ENCODE peak calls at places on chromosome 20, in seven cellular contexts. C is astrocyte, K is IMR-90, J is thyroid gland, B is heart left ventricle, E is left lung, P is sigmoid colon. Z is an unnamed sample.

GRCh38 chr20:251352-251751 is 6.2 kb upstream of the DEFB132 start:
- DNase-seq in E (no peak), P (no peak), B (no peak), K (no peak), J (no peak), C (no peak), Z (no peak)

GRCh38 chr20:54044156-54044555 is 26.2 kb downstream of the BCAS1 start:
- DNase-seq in K (peak; percentile 51), E (no peak), P (no peak), J (no peak), C (peak; percentile 83), B (no peak), Z (no peak)

GRCh38 chr20:64173116-64173515 is 8.9 kb downstream of the MYT1 start:
- DNase-seq in E (no peak), K (no peak), C (no peak), B (no peak), P (no peak), J (no peak), Z (no peak)

GRCh38 chr20:53826597-53827291 is 233.1 kb upstream of the ZNF217 start:
- DNase-seq in K (peak; percentile 18), E (no peak), J (no peak), P (no peak), B (no peak), C (no peak), Z (no peak)

GRCh38 chr20:474581-474980 is 12.2 kb upstream of the TBC1D20 start:
- DNase-seq in P (no peak), E (no peak), K (peak; percentile 29), J (no peak), B (no peak), C (no peak), Z (no peak)

GRCh38 chr20:3801846-3802245 is 5.7 kb downstream of the CDC25B start:
- DNase-seq in E (peak; percentile 83), P (no peak), B (peak; percentile 21), J (no peak), K (no peak), C (no peak), Z (no peak)

GRCh38 chr20:61173966-61174725 is 77.9 kb upstream of the CDH4 start:
- DNase-seq in E (no peak), B (no peak), P (no peak), J (no peak), C (peak; percentile 61), K (peak; percentile 17), Z (no peak)

GRCh38 chr20:32674362-32674789 is 635 bp upstream of the C20orf203 start:
- DNase-seq in K (peak; percentile 50), P (no peak), C (peak; percentile 23), E (peak; percentile 30), J (peak; percentile 64), B (no peak), Z (no peak)

GRCh38 chr20:51412333-51412761 is 130.2 kb downstream of the NFATC2 start:
- DNase-seq in P (peak; percentile 76), J (peak; percentile 63), E (no peak), B (peak; percentile 46), K (peak; percentile 52), C (peak; percentile 35), Z (no peak)

GRCh38 chr20:50561379-50562078 is 51.3 kb downstream of the PTPN1 start:
- DNase-seq in B (no peak), E (no peak), K (peak; percentile 99), J (no peak), P (peak; percentile 85), C (peak; percentile 98), Z (no peak)

GRCh38 chr20:8633366-8633765 is 435.5 kb upstream of the PLCB4 start:
- DNase-seq in J (no peak), K (peak; percentile 59), P (no peak), E (no peak), C (peak; percentile 33), B (no peak), Z (no peak)

GRCh38 chr20:46078954-46079353 is 10.8 kb downstream of the NCOA5 start:
- DNase-seq in B (no peak), J (no peak), C (no peak), E (no peak), K (no peak), P (no peak), Z (no peak)

GRCh38 chr20:8504030-8504429 is 372.0 kb downstream of the PLCB1 start:
- DNase-seq in C (no peak), J (peak; percentile 15), E (no peak), P (no peak), K (no peak), B (no peak), Z (no peak)

GRCh38 chr20:21028921-21029320 is 77.2 kb downstream of the LINC00237 start:
- DNase-seq in J (no peak), E (no peak), P (no peak), B (no peak), C (no peak), K (no peak), Z (no peak)

GRCh38 chr20:25466846-25467245 is 59.4 kb downstream of the GINS1 start:
- DNase-seq in B (no peak), E (no peak), C (no peak), K (no peak), P (peak; percentile 43), J (no peak), Z (no peak)

DNA sequence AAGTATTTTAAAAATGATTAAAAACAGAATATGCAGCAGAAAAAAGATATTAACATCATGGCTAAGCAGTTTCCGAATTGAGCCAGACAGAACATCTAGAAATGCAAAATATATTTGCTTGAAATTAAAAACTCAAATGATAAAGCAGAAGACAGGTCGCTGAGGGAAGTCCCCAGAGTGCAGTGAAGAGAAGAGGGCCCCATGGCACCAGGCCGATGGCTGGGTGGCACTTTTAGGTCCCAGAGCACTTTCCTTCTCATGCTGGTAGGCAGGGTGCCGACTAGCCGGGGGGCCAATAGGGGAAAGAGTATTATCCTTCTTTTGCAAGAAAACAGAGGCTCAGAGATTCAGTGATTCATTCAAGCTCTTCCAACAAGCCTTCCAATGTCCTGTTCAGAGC is 58.9 kb downstream of the MYH7B start:
- DNase-seq in B (no peak), K (no peak), J (no peak), E (no peak), C (no peak), P (no peak), Z (no peak)
- H3K27ac ChIP-seq in B (no peak overlapping the region), K (no peak overlapping the region), J (no peak overlapping the region), E (no peak overlapping the region), C (no peak overlapping the region), P (no peak overlapping the region), Z (no peak overlapping the region)

GRCh38 chr20:17655865-17656489 is 26.1 kb downstream of the RRBP1 start:
- DNase-seq in P (peak; percentile 57), K (peak; percentile 67), E (no peak), C (peak; percentile 59), B (peak; percentile 18), J (no peak), Z (peak; percentile 12)
- H3K4me1 ChIP-seq in P (no peaks in the 10 kb centered on the region), K (peaks cover 36% of the 10 kb centered on the region), E (peaks cover 27% of the 10 kb centered on the region), C (peaks cover 12% of the 10 kb centered on the region), B (peaks cover 31% of the 10 kb centered on the region), J (peaks cover 50% of the 10 kb centered on the region), Z (peaks cover 96% of the 10 kb centered on the region)

GRCh38 chr20:40493551-40493950 is 195.5 kb downstream of the MAFB start:
- DNase-seq in B (no peak), J (no peak), C (peak; percentile 9), E (no peak), P (no peak), K (no peak), Z (no peak)

GRCh38 chr20:40497781-40498691 is 191.0 kb downstream of the MAFB start:
- DNase-seq in C (peak; percentile 6), B (peak; percentile 66), E (peak; percentile 86), K (no peak), J (peak; percentile 10), P (peak; percentile 81), Z (peak; percentile 15)

GRCh38 chr20:40493071-40493470 is 196.0 kb downstream of the MAFB start:
- DNase-seq in P (peak; percentile 82), J (peak; percentile 80), C (peak; percentile 20), K (peak; percentile 28), E (peak; percentile 65), B (peak; percentile 33), Z (peak; percentile 51)

GRCh38 chr20:40489886-40490285 is 199.2 kb downstream of the MAFB start:
- DNase-seq in C (peak; percentile 46), K (no peak), E (no peak), B (no peak), P (no peak), J (no peak), Z (no peak)

GRCh38 chr20:40494238-40494637 is 194.8 kb downstream of the MAFB start:
- DNase-seq in C (no peak), E (peak; percentile 77), P (peak; percentile 75), B (peak; percentile 35), J (peak; percentile 8), K (no peak), Z (no peak)
- H3K27ac ChIP-seq in C (no peak overlapping the region), E (peak overlapping the region; percentile 93), P (no peak overlapping the region), B (no peak overlapping the region), J (no peak overlapping the region), K (no peak overlapping the region), Z (no peak overlapping the region)

DNA sequence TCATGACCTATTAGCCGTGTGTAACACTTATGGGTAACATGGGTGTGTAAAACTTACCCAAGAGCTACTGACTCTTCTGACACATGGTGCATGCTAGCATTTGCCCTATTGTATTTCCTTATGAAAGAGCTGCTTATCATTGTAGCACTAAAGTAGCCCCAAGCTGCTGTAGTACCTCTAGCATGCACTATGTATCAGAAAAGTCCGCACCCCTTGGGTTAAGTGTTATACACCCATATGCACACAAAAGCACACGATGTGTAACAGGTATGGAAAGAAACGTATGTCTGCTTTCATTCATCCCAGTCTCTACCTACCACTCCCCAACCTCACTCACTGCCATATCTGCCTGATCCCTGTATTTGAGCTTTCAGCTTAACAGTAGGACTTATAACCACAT is 85.3 kb downstream of the ZMYND8 start:
- DNase-seq in E (no peak), J (no peak), P (peak; percentile 18), C (no peak), K (no peak), B (no peak), Z (no peak)
- H3K4me1 ChIP-seq in E (peaks cover 35% of the 10 kb centered on the region), J (peaks cover 34% of the 10 kb centered on the region), P (no peaks in the 10 kb centered on the region), C (peaks cover 32% of the 10 kb centered on the region), K (peaks cover 12% of the 10 kb centered on the region), B (peaks cover 27% of the 10 kb centered on the region), Z (peaks cover 18% of the 10 kb centered on the region)

DNA sequence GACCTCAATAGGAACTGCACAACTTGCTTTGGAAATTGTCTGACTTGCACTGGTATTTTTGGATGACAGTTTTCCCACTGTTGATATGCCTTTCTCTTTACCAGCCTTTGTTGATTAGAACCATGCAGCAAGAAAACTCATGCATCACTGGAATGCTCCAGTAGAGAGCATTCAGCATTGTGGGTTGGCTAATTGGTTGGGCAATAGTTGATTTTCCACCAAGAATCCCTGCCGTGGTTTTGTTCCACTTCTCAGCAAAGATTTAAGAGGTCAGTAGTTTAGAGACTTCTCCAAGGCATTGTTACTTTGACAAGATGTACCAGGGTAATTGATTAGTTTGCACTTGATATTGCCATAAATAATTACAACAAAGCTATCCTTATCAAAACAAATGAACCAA is 260.0 kb downstream of the DHX35 start:
- DNase-seq in E (no peak), P (no peak), J (no peak), C (no peak), B (no peak), K (no peak), Z (no peak)
- H3K27ac ChIP-seq in E (no peak overlapping the region), P (no peak overlapping the region), J (no peak overlapping the region), C (no peak overlapping the region), B (no peak overlapping the region), K (no peak overlapping the region), Z (no peak overlapping the region)

Z was measured in body of pancreas.